ENCODE peak calls at places on chromosome X, in seven cellular contexts. One of them, this sample, is unnamed.

GRCh38 chrX:110045421-110045820 is 42.5 kb downstream of the TMEM164 start:
- DNase-seq in Peyer's patch: no peak
- DNase-seq in CD8-positive, alpha-beta T cell: no peak
- DNase-seq in kidney epithelial cell: no peak
- DNase-seq in coronary artery: no peak
- DNase-seq in foreskin fibroblast: no peak
- DNase-seq in tibial artery: no peak
- DNase-seq in this sample: no peak

GRCh38 chrX:49993661-49994060 is 71.3 kb downstream of the CLCN5 start:
- DNase-seq in Peyer's patch: no peak
- DNase-seq in tibial artery: no peak
- DNase-seq in CD8-positive, alpha-beta T cell: no peak
- DNase-seq in coronary artery: no peak
- DNase-seq in foreskin fibroblast: no peak
- DNase-seq in kidney epithelial cell: no peak
- DNase-seq in this sample: no peak

GRCh38 chrX:150587585-150588503 is 19.4 kb downstream of the MTM1 start:
- DNase-seq in foreskin fibroblast: peak; percentile 48
- DNase-seq in kidney epithelial cell: no peak
- DNase-seq in CD8-positive, alpha-beta T cell: peak; percentile 11
- DNase-seq in coronary artery: no peak
- DNase-seq in tibial artery: no peak
- DNase-seq in Peyer's patch: no peak
- DNase-seq in this sample: no peak

GRCh38 chrX:150212672-150213480 is 150.2 kb upstream of the MAMLD1 start:
- DNase-seq in foreskin fibroblast: peak; percentile 15
- DNase-seq in kidney epithelial cell: no peak
- DNase-seq in tibial artery: no peak
- DNase-seq in Peyer's patch: no peak
- DNase-seq in CD8-positive, alpha-beta T cell: no peak
- DNase-seq in coronary artery: peak; percentile 40
- DNase-seq in this sample: no peak

GRCh38 chrX:107710617-107711391 is 64.8 kb downstream of the TSC22D3 start:
- DNase-seq in coronary artery: peak; percentile 85
- DNase-seq in tibial artery: peak; percentile 72
- DNase-seq in kidney epithelial cell: peak; percentile 89
- DNase-seq in CD8-positive, alpha-beta T cell: peak; percentile 21
- DNase-seq in foreskin fibroblast: peak; percentile 91
- DNase-seq in Peyer's patch: no peak
- DNase-seq in this sample: peak; percentile 18

GRCh38 chrX:51894697-51895336 is 1.4 kb downstream of the MAGED1 start:
- DNase-seq in foreskin fibroblast: peak; percentile 63
- DNase-seq in tibial artery: peak; percentile 66
- DNase-seq in Peyer's patch: no peak
- DNase-seq in CD8-positive, alpha-beta T cell: no peak
- DNase-seq in kidney epithelial cell: no peak
- DNase-seq in coronary artery: no peak
- DNase-seq in this sample: no peak

GRCh38 chrX:44308869-44309268 is 34.6 kb downstream of the EFHC2 start:
- DNase-seq in CD8-positive, alpha-beta T cell: no peak
- DNase-seq in tibial artery: no peak
- DNase-seq in foreskin fibroblast: no peak
- DNase-seq in coronary artery: no peak
- DNase-seq in kidney epithelial cell: no peak
- DNase-seq in Peyer's patch: no peak
- DNase-seq in this sample: no peak

GRCh38 chrX:25028726-25029125 is 13.0 kb upstream of the ARX start:
- DNase-seq in tibial artery: no peak
- DNase-seq in coronary artery: no peak
- DNase-seq in Peyer's patch: no peak
- DNase-seq in foreskin fibroblast: peak; percentile 41
- DNase-seq in CD8-positive, alpha-beta T cell: no peak
- DNase-seq in kidney epithelial cell: no peak
- DNase-seq in this sample: no peak

GRCh38 chrX:21529771-21530170 is 128.4 kb downstream of the KLHL34 start:
- DNase-seq in coronary artery: no peak
- DNase-seq in Peyer's patch: no peak
- DNase-seq in foreskin fibroblast: peak; percentile 38
- DNase-seq in tibial artery: no peak
- DNase-seq in kidney epithelial cell: no peak
- DNase-seq in CD8-positive, alpha-beta T cell: no peak
- DNase-seq in this sample: no peak

GRCh38 chrX:39427492-39428289 is 626.4 kb downstream of the MID1IP1 start:
- DNase-seq in CD8-positive, alpha-beta T cell: no peak
- DNase-seq in coronary artery: no peak
- DNase-seq in Peyer's patch: no peak
- DNase-seq in tibial artery: no peak
- DNase-seq in foreskin fibroblast: peak; percentile 63
- DNase-seq in kidney epithelial cell: no peak
- DNase-seq in this sample: no peak

DNA sequence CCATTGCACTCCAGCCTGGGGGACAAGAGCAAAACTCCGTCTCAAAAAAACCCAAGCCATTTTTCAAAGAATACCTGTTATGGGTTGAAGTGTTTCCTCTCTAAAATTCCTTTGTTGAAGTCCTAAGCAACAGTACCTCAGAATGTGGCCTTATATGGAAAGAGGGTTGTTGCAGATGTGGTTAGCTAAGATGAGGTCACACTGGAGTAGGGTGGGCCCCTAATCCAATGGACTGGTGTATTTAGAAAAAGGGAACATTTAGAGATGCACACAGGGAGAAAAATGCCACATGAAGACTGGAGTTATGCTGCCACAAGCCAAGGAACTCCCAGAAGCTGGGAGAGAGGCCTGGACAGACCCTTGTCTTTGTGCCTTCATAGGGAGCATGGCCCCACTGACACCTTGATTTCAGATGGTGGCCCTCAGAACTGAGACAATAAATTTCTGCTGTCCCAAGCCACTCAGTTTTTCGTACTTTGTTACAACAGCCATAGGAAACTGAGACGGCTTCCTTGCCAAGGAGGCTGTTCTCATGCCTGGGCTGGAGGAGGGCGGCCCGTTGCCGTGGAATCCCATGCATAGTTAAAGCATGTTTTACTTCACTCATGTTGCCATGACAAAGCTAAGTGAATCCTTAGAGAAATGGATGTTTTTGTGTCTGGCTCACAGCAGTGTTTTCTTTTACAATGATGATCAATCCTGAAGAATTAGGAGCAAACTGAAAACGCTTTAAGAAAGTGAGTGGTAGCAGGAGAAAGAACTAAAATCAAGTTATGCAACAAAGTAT is 16.5 kb downstream of the TRAPPC2 start:
- DNase-seq in tibial artery: no peak
- DNase-seq in foreskin fibroblast: peak; percentile 71
- DNase-seq in kidney epithelial cell: no peak
- DNase-seq in CD8-positive, alpha-beta T cell: no peak
- DNase-seq in coronary artery: no peak
- DNase-seq in Peyer's patch: no peak
- DNase-seq in this sample: no peak
- TF ChIP-seq CTCF in tibial artery: no peak
- TF ChIP-seq CTCF in foreskin fibroblast: no peak
- TF ChIP-seq CTCF in kidney epithelial cell: no peak
- TF ChIP-seq CTCF in CD8-positive, alpha-beta T cell: no peak
- TF ChIP-seq CTCF in coronary artery: no peak
- TF ChIP-seq CTCF in Peyer's patch: no peak
- TF ChIP-seq CTCF in this sample: no peak

GRCh38 chrX:153768311-153769157 is 4.5 kb downstream of the PLXNB3 start:
- DNase-seq in kidney epithelial cell: no peak
- DNase-seq in Peyer's patch: peak; percentile 39
- DNase-seq in foreskin fibroblast: no peak
- DNase-seq in coronary artery: peak; percentile 62
- DNase-seq in tibial artery: no peak
- DNase-seq in CD8-positive, alpha-beta T cell: no peak
- DNase-seq in this sample: no peak
- TF ChIP-seq CTCF in kidney epithelial cell: no peak
- TF ChIP-seq CTCF in Peyer's patch: peak; percentile 2
- TF ChIP-seq CTCF in foreskin fibroblast: no peak
- TF ChIP-seq CTCF in coronary artery: no peak
- TF ChIP-seq CTCF in tibial artery: no peak
- TF ChIP-seq CTCF in CD8-positive, alpha-beta T cell: no peak
- TF ChIP-seq CTCF in this sample: no peak

GRCh38 chrX:7164174-7164573 is 16.2 kb upstream of the PUDP start:
- DNase-seq in coronary artery: no peak
- DNase-seq in Peyer's patch: no peak
- DNase-seq in foreskin fibroblast: no peak
- DNase-seq in tibial artery: no peak
- DNase-seq in kidney epithelial cell: no peak
- DNase-seq in CD8-positive, alpha-beta T cell: no peak
- DNase-seq in this sample: no peak
- TF ChIP-seq CTCF in coronary artery: no peak
- TF ChIP-seq CTCF in Peyer's patch: no peak
- TF ChIP-seq CTCF in foreskin fibroblast: no peak
- TF ChIP-seq CTCF in tibial artery: no peak
- TF ChIP-seq CTCF in kidney epithelial cell: no peak
- TF ChIP-seq CTCF in CD8-positive, alpha-beta T cell: no peak
- TF ChIP-seq CTCF in this sample: no peak

GRCh38 chrX:94058728-94059382 is 384.8 kb downstream of the FAM133A start:
- DNase-seq in foreskin fibroblast: no peak
- DNase-seq in kidney epithelial cell: no peak
- DNase-seq in Peyer's patch: no peak
- DNase-seq in coronary artery: no peak
- DNase-seq in tibial artery: no peak
- DNase-seq in CD8-positive, alpha-beta T cell: no peak
- DNase-seq in this sample: no peak
- TF ChIP-seq CTCF in foreskin fibroblast: no peak
- TF ChIP-seq CTCF in kidney epithelial cell: peak; percentile 53
- TF ChIP-seq CTCF in Peyer's patch: peak; percentile 34
- TF ChIP-seq CTCF in coronary artery: peak; percentile 17
- TF ChIP-seq CTCF in tibial artery: no peak
- TF ChIP-seq CTCF in CD8-positive, alpha-beta T cell: no peak
- TF ChIP-seq CTCF in this sample: no peak

DNA sequence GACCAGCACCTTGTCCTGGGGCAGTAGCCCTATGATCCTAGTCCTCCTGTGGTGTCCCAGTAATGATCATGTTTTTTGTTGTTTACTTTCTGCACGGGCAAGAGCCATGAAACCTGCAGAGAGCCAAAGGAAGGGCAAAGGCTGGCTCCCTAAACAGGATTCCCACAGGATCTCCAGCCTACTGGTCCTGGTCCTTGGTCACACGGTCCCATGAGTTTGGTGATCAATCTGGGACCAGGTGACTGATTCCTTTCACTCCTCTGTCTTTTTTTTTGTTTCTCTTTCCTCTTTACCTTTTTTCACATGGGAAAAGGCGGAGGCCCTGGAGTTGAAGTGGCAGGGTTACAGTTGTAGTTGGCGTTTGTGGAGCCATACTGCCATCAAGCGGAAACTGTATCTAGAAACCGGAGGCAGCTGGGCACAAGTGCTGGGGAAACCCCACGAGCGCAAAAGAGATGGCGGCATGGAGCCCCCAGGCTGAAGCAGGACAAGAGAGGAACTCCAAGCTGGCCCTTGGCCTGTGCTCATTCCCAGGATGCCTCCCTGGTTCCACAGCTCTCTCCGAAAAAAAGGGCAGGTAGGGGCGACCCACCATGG is 34.6 kb downstream of the NBDY start:
- DNase-seq in CD8-positive, alpha-beta T cell: no peak
- DNase-seq in coronary artery: peak; percentile 84
- DNase-seq in kidney epithelial cell: no peak
- DNase-seq in foreskin fibroblast: no peak
- DNase-seq in Peyer's patch: no peak
- DNase-seq in tibial artery: no peak
- DNase-seq in this sample: no peak
- TF ChIP-seq CTCF in CD8-positive, alpha-beta T cell: no peak
- TF ChIP-seq CTCF in coronary artery: no peak
- TF ChIP-seq CTCF in kidney epithelial cell: no peak
- TF ChIP-seq CTCF in foreskin fibroblast: no peak
- TF ChIP-seq CTCF in Peyer's patch: no peak
- TF ChIP-seq CTCF in tibial artery: no peak
- TF ChIP-seq CTCF in this sample: no peak

GRCh38 chrX:74343970-74344622 is 40.1 kb downstream of the ZCCHC13 start:
- DNase-seq in tibial artery: peak; percentile 66
- DNase-seq in Peyer's patch: no peak
- DNase-seq in foreskin fibroblast: peak; percentile 95
- DNase-seq in kidney epithelial cell: peak; percentile 74
- DNase-seq in coronary artery: peak; percentile 79
- DNase-seq in CD8-positive, alpha-beta T cell: peak; percentile 1
- DNase-seq in this sample: no peak
- TF ChIP-seq CTCF in tibial artery: peak; percentile 44
- TF ChIP-seq CTCF in Peyer's patch: peak; percentile 75
- TF ChIP-seq CTCF in foreskin fibroblast: peak; percentile 43
- TF ChIP-seq CTCF in kidney epithelial cell: peak; percentile 38
- TF ChIP-seq CTCF in coronary artery: no peak
- TF ChIP-seq CTCF in CD8-positive, alpha-beta T cell: peak; percentile 36
- TF ChIP-seq CTCF in this sample: no peak